ENCODE peak calls at places on chromosome 17, in four cellular contexts. A is NCI-H1092 treated with DMSO at 0.1 percent for 48 hours, X is GM13977, G is amygdala. R is an unnamed sample.

GRCh38 chr17:8470447-8471047 is 34.9 kb downstream of the NDEL1 start:
- DNase-seq in X (peak; percentile 17), G (no peak), A (no peak), R (no peak)

GRCh38 chr17:50149425-50150353 is 788 bp downstream of the PPP1R9B start:
- DNase-seq in A (peak; percentile 46), X (no peak), G (peak; percentile 18), R (peak; percentile 73)

GRCh38 chr17:70653850-70654249 is 484.5 kb downstream of the KCNJ2 start:
- DNase-seq in A (no peak), G (no peak), X (no peak), R (no peak)

GRCh38 chr17:80364091-80364691 is 50.8 kb upstream of the ENDOV start:
- DNase-seq in X (no peak), G (no peak), A (peak; percentile 2), R (no peak)

GRCh38 chr17:67602439-67602838 is 115.3 kb upstream of the NOL11 start:
- DNase-seq in G (no peak), A (no peak), X (no peak), R (no peak)

GRCh38 chr17:48718162-48718780 is 4.0 kb downstream of the PRAC1 start:
- DNase-seq in X (no peak), A (no peak), G (no peak), R (peak; percentile 26)

GRCh38 chr17:78997231-78997741 is 12.3 kb downstream of the CANT1 start:
- DNase-seq in X (peak; percentile 29), G (no peak), A (no peak), R (no peak)

GRCh38 chr17:68514809-68515208 is 2.6 kb downstream of the PRKAR1A start:
- DNase-seq in X (no peak), G (no peak), A (no peak), R (no peak)

GRCh38 chr17:28370744-28371103 is 617 bp upstream of the VTN start:
- DNase-seq in X (no peak), G (no peak), A (no peak), R (no peak)

GRCh38 chr17:14303343-14304221 is 2.7 kb downstream of the HS3ST3B1 start:
- DNase-seq in G (no peak), A (no peak), X (no peak), R (peak; percentile 40)

GRCh38 chr17:32158870-32159585 is 16.7 kb downstream of the RHOT1 start:
- DNase-seq in X (no peak), G (peak; percentile 45), A (no peak), R (no peak)

GRCh38 chr17:45338023-45338781 is 21.4 kb upstream of the MAP3K14 start:
- DNase-seq in X (no peak), G (no peak), A (no peak), R (no peak)

GRCh38 chr17:32899240-32900013 is 22.5 kb upstream of the MYO1D start:
- DNase-seq in G (no peak), X (no peak), A (no peak), R (no peak)

GRCh38 chr17:47917581-47917980 is 21.5 kb downstream of the SP2 start:
- DNase-seq in X (no peak), G (no peak), A (no peak), R (no peak)

GRCh38 chr17:58156839-58157803 is 8.9 kb downstream of the OR4D1 start:
- DNase-seq in G (peak; percentile 7), A (no peak), X (peak; percentile 22), R (no peak)

GRCh38 chr17:40795019-40795667 is 4.6 kb downstream of the KRT28 start:
- DNase-seq in X (no peak), A (no peak), G (no peak), R (no peak)

GRCh38 chr17:57832299-57832698 is 17.5 kb downstream of the MRPS23 start:
- DNase-seq in G (no peak), A (no peak), X (no peak), R (no peak)

GRCh38 chr17:47806026-47806912 is 15.3 kb downstream of the OSBPL7 start:
- DNase-seq in G (no peak), X (no peak), A (no peak), R (no peak)

GRCh38 chr17:17748604-17749003 is 67.3 kb downstream of the RAI1 start:
- DNase-seq in G (no peak), A (peak; percentile 22), X (no peak), R (no peak)

GRCh38 chr17:57956311-57957119 is 1.3 kb upstream of the CUEDC1 start:
- DNase-seq in X (peak; percentile 78), G (no peak), A (no peak), R (peak; percentile 77)

GRCh38 chr17:77470800-77471733 is 330.3 kb downstream of the SEC14L1 start:
- DNase-seq in G (no peak), X (no peak), A (no peak), R (no peak)

GRCh38 chr17:60065136-60065535 is 13.6 kb downstream of the HEATR6 start:
- DNase-seq in X (no peak), A (no peak), G (no peak), R (no peak)

GRCh38 chr17:58728831-58729230 is 26.8 kb upstream of the PPM1E start:
- DNase-seq in A (no peak), X (no peak), G (no peak), R (no peak)